ENCODE peak calls at places on chromosomes 13 and 19, in ten cellular contexts. One of them, this sample, is unnamed.

GRCh38 chr13:103772576-103772975 is 706.4 kb upstream of the SLC10A2 start:
- DNase-seq in foreskin keratinocyte: no peak
- DNase-seq in WTC11: peak
- DNase-seq in ascending aorta: no peak
- DNase-seq in BJ: no peak
- DNase-seq in BE2C: no peak
- DNase-seq in HCT116: no peak
- DNase-seq in endothelial cell: no peak
- DNase-seq in stomach: no peak
- DNase-seq in activated B cell treated with CpG ODN at 0.5 μM for 24 hours: no peak
- DNase-seq in this sample: no peak

GRCh38 chr13:83355042-83355441 is 527.2 kb downstream of the SLITRK1 start:
- DNase-seq in BJ: no peak
- DNase-seq in activated B cell treated with CpG ODN at 0.5 μM for 24 hours: no peak
- DNase-seq in HCT116: no peak
- DNase-seq in WTC11: no peak
- DNase-seq in stomach: no peak
- DNase-seq in endothelial cell: no peak
- DNase-seq in BE2C: no peak
- DNase-seq in ascending aorta: no peak
- DNase-seq in foreskin keratinocyte: no peak
- DNase-seq in this sample: no peak

GRCh38 chr13:23889598-23890224 is 511 bp upstream of the MIPEP start:
- DNase-seq in endothelial cell: no peak
- DNase-seq in BJ: no peak
- DNase-seq in WTC11: no peak
- DNase-seq in BE2C: no peak
- DNase-seq in foreskin keratinocyte: no peak
- DNase-seq in stomach: no peak
- DNase-seq in ascending aorta: no peak
- DNase-seq in HCT116: no peak
- DNase-seq in activated B cell treated with CpG ODN at 0.5 μM for 24 hours: no peak
- DNase-seq in this sample: no peak

GRCh38 chr13:106034201-106034600 is 501.3 kb downstream of the EFNB2 start:
- DNase-seq in foreskin keratinocyte: peak
- DNase-seq in BJ: no peak
- DNase-seq in BE2C: no peak
- DNase-seq in ascending aorta: no peak
- DNase-seq in WTC11: no peak
- DNase-seq in HCT116: no peak
- DNase-seq in stomach: no peak
- DNase-seq in activated B cell treated with CpG ODN at 0.5 μM for 24 hours: no peak
- DNase-seq in endothelial cell: no peak
- DNase-seq in this sample: no peak

GRCh38 chr13:113192902-113193301 is 15.6 kb downstream of the PCID2 start:
- DNase-seq in ascending aorta: no peak
- DNase-seq in BJ: peak
- DNase-seq in HCT116: no peak
- DNase-seq in endothelial cell: no peak
- DNase-seq in BE2C: no peak
- DNase-seq in foreskin keratinocyte: peak
- DNase-seq in activated B cell treated with CpG ODN at 0.5 μM for 24 hours: no peak
- DNase-seq in WTC11: no peak
- DNase-seq in stomach: no peak
- DNase-seq in this sample: no peak

GRCh38 chr19:46478356-46478986 is 7.1 kb upstream of the PNMA8A start:
- DNase-seq in ascending aorta: no peak
- DNase-seq in foreskin keratinocyte: no peak
- DNase-seq in stomach: no peak
- DNase-seq in endothelial cell: no peak
- DNase-seq in activated B cell treated with CpG ODN at 0.5 μM for 24 hours: no peak
- DNase-seq in WTC11: peak
- DNase-seq in BJ: no peak
- DNase-seq in HCT116: no peak
- DNase-seq in BE2C: no peak
- DNase-seq in this sample: no peak

GRCh38 chr13:48320396-48320790 is 16.8 kb downstream of the RB1 start:
- DNase-seq in BJ: no peak
- DNase-seq in ascending aorta: no peak
- DNase-seq in foreskin keratinocyte: no peak
- DNase-seq in activated B cell treated with CpG ODN at 0.5 μM for 24 hours: no peak
- DNase-seq in BE2C: no peak
- DNase-seq in endothelial cell: no peak
- DNase-seq in HCT116: no peak
- DNase-seq in WTC11: no peak
- DNase-seq in stomach: no peak
- DNase-seq in this sample: no peak

GRCh38 chr19:30228726-30229523 is 143.3 kb upstream of the ZNF536 start:
- DNase-seq in foreskin keratinocyte: no peak
- DNase-seq in BE2C: peak
- DNase-seq in endothelial cell: peak
- DNase-seq in BJ: no peak
- DNase-seq in ascending aorta: no peak
- DNase-seq in activated B cell treated with CpG ODN at 0.5 μM for 24 hours: no peak
- DNase-seq in WTC11: no peak
- DNase-seq in HCT116: no peak
- DNase-seq in stomach: no peak
- DNase-seq in this sample: no peak

GRCh38 chr19:2666344-2666994 is 36.0 kb downstream of the GNG7 start:
- DNase-seq in WTC11: no peak
- DNase-seq in endothelial cell: no peak
- DNase-seq in HCT116: no peak
- DNase-seq in activated B cell treated with CpG ODN at 0.5 μM for 24 hours: no peak
- DNase-seq in BJ: no peak
- DNase-seq in foreskin keratinocyte: no peak
- DNase-seq in stomach: no peak
- DNase-seq in ascending aorta: no peak
- DNase-seq in BE2C: no peak
- DNase-seq in this sample: no peak

GRCh38 chr19:2665103-2665502 is 37.4 kb downstream of the GNG7 start:
- DNase-seq in endothelial cell: no peak
- DNase-seq in BJ: no peak
- DNase-seq in foreskin keratinocyte: no peak
- DNase-seq in activated B cell treated with CpG ODN at 0.5 μM for 24 hours: no peak
- DNase-seq in HCT116: no peak
- DNase-seq in stomach: no peak
- DNase-seq in WTC11: no peak
- DNase-seq in ascending aorta: no peak
- DNase-seq in BE2C: no peak
- DNase-seq in this sample: no peak

GRCh38 chr19:2663920-2664571 is 38.4 kb downstream of the GNG7 start:
- DNase-seq in BJ: no peak
- DNase-seq in BE2C: no peak
- DNase-seq in stomach: peak
- DNase-seq in HCT116: no peak
- DNase-seq in WTC11: no peak
- DNase-seq in endothelial cell: no peak
- DNase-seq in ascending aorta: no peak
- DNase-seq in activated B cell treated with CpG ODN at 0.5 μM for 24 hours: peak
- DNase-seq in foreskin keratinocyte: no peak
- DNase-seq in this sample: no peak

GRCh38 chr19:2659856-2660432 is 42.5 kb downstream of the GNG7 start:
- DNase-seq in stomach: no peak
- DNase-seq in BE2C: no peak
- DNase-seq in foreskin keratinocyte: no peak
- DNase-seq in activated B cell treated with CpG ODN at 0.5 μM for 24 hours: no peak
- DNase-seq in ascending aorta: no peak
- DNase-seq in BJ: no peak
- DNase-seq in HCT116: no peak
- DNase-seq in endothelial cell: no peak
- DNase-seq in WTC11: no peak
- DNase-seq in this sample: no peak

DNA sequence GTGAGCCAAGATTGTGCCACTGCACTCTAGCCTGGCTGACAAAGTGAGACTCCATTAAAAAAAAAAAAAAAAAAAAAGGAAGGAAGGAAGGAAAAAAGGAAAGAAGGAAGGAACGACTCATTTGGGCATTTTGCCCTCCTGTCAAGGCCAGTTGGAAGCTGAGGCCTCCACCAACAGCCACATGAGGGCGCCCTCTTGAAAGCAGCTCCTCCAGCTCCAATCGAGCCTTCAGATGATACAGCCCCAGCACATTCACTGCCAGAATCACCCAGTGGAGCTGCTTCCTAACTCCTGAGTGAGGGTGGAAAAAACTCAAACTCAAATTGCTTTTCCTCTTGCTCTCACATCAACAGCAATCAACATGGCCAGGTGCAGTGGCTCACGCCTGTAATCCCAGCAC is 40.9 kb downstream of the GNG7 start:
- DNase-seq in foreskin keratinocyte: no peak
- DNase-seq in activated B cell treated with CpG ODN at 0.5 μM for 24 hours: no peak
- DNase-seq in endothelial cell: no peak
- DNase-seq in HCT116: peak
- DNase-seq in ascending aorta: no peak
- DNase-seq in BE2C: peak
- DNase-seq in WTC11: peak
- DNase-seq in stomach: no peak
- DNase-seq in BJ: no peak
- DNase-seq in this sample: no peak
- TF ChIP-seq CTCF in foreskin keratinocyte: peak
- TF ChIP-seq CTCF in activated B cell treated with CpG ODN at 0.5 μM for 24 hours: no peak
- TF ChIP-seq CTCF in endothelial cell: no peak
- TF ChIP-seq CTCF in HCT116: peak
- TF ChIP-seq CTCF in ascending aorta: no peak
- TF ChIP-seq CTCF in BE2C: peak
- TF ChIP-seq CTCF in WTC11: no peak
- TF ChIP-seq CTCF in stomach: no peak
- TF ChIP-seq CTCF in BJ: no peak
- TF ChIP-seq CTCF in this sample: no peak

DNA sequence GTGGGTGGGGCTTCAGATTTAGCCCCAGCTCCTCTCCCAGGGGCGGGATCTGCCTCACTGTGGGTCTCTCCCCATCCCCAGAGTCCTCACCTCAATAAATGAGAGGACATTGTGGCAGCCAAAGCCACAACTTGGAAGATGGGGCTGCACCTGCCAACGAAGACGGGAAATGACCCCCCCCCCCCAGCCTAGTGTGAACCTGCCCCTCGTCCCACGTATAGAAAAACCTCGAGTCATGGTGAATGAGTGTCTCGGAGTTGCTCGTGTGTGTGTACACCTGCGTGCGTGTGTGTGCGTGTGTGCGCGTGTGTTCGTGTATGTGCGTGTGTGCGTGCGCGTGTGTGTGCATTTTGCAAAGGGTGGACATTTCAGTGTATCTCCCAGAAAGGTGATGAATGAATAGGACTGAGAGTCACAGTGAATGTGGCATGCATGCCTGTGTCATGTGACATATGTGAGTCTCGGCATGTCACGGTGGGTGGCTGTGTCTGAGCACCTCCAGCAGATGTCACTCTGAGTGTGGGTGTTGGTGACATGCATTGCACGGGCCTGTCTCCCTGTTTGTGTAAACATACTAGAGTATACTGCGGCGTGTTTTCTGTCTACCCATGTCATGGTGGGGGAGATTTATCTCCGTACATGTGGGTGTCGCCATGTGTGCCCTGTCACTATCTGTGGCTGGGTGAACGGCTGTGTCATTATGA is 1.5 kb upstream of the TRAPPC5 start:
- DNase-seq in HCT116: no peak
- DNase-seq in foreskin keratinocyte: no peak
- DNase-seq in endothelial cell: no peak
- DNase-seq in BE2C: peak
- DNase-seq in activated B cell treated with CpG ODN at 0.5 μM for 24 hours: peak
- DNase-seq in stomach: no peak
- DNase-seq in WTC11: no peak
- DNase-seq in ascending aorta: no peak
- DNase-seq in BJ: no peak
- DNase-seq in this sample: no peak
- TF ChIP-seq CTCF in HCT116: peak
- TF ChIP-seq CTCF in foreskin keratinocyte: no peak
- TF ChIP-seq CTCF in endothelial cell: no peak
- TF ChIP-seq CTCF in BE2C: peak
- TF ChIP-seq CTCF in activated B cell treated with CpG ODN at 0.5 μM for 24 hours: no peak
- TF ChIP-seq CTCF in stomach: no peak
- TF ChIP-seq CTCF in WTC11: no peak
- TF ChIP-seq CTCF in ascending aorta: no peak
- TF ChIP-seq CTCF in BJ: no peak
- TF ChIP-seq CTCF in this sample: no peak

GRCh38 chr19:38587562-38587961 is 30.2 kb downstream of the MAP4K1 start:
- DNase-seq in foreskin keratinocyte: no peak
- DNase-seq in stomach: no peak
- DNase-seq in WTC11: no peak
- DNase-seq in BJ: no peak
- DNase-seq in ascending aorta: no peak
- DNase-seq in activated B cell treated with CpG ODN at 0.5 μM for 24 hours: no peak
- DNase-seq in BE2C: no peak
- DNase-seq in endothelial cell: no peak
- DNase-seq in HCT116: no peak
- DNase-seq in this sample: no peak

GRCh38 chr19:38588041-38588440 is 29.7 kb downstream of the MAP4K1 start:
- DNase-seq in WTC11: no peak
- DNase-seq in foreskin keratinocyte: no peak
- DNase-seq in stomach: no peak
- DNase-seq in BJ: no peak
- DNase-seq in BE2C: no peak
- DNase-seq in ascending aorta: no peak
- DNase-seq in HCT116: no peak
- DNase-seq in activated B cell treated with CpG ODN at 0.5 μM for 24 hours: no peak
- DNase-seq in endothelial cell: no peak
- DNase-seq in this sample: no peak

GRCh38 chr19:38596057-38596981 is 21.4 kb downstream of the MAP4K1 start:
- DNase-seq in BJ: no peak
- DNase-seq in endothelial cell: peak
- DNase-seq in WTC11: peak
- DNase-seq in ascending aorta: no peak
- DNase-seq in HCT116: peak
- DNase-seq in stomach: peak
- DNase-seq in activated B cell treated with CpG ODN at 0.5 μM for 24 hours: no peak
- DNase-seq in foreskin keratinocyte: peak
- DNase-seq in BE2C: peak
- DNase-seq in this sample: no peak

GRCh38 chr19:38597075-38597474 is 20.7 kb downstream of the MAP4K1 start:
- DNase-seq in foreskin keratinocyte: no peak
- DNase-seq in activated B cell treated with CpG ODN at 0.5 μM for 24 hours: no peak
- DNase-seq in BE2C: no peak
- DNase-seq in ascending aorta: no peak
- DNase-seq in endothelial cell: peak
- DNase-seq in HCT116: no peak
- DNase-seq in BJ: no peak
- DNase-seq in WTC11: peak
- DNase-seq in stomach: no peak
- DNase-seq in this sample: no peak

DNA sequence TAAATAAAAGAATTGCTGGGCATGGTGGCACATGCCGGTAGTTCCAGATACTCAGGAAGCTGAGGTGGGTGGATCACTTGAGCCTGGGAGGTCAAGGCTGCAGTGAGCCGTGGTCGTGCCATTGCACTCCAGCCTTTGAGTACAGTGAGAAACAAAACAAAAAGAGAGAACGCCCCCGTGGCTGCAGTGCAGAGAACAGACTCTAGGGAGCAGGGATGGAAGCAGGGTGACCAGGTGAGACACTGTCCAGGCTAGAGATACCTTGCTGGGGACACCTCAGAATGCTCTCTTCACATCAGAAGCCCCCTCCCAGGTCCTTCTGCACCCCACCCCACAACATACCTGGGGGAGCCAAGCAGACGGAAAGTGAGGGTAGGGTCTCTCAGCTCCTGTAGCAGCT is 24.8 kb downstream of the MAP4K1 start:
- DNase-seq in foreskin keratinocyte: no peak
- DNase-seq in WTC11: peak
- DNase-seq in endothelial cell: no peak
- DNase-seq in HCT116: no peak
- DNase-seq in stomach: no peak
- DNase-seq in activated B cell treated with CpG ODN at 0.5 μM for 24 hours: no peak
- DNase-seq in BE2C: no peak
- DNase-seq in BJ: no peak
- DNase-seq in ascending aorta: no peak
- DNase-seq in this sample: no peak
- TF ChIP-seq CTCF in foreskin keratinocyte: no peak
- TF ChIP-seq CTCF in WTC11: no peak
- TF ChIP-seq CTCF in endothelial cell: peak
- TF ChIP-seq CTCF in HCT116: peak
- TF ChIP-seq CTCF in stomach: no peak
- TF ChIP-seq CTCF in activated B cell treated with CpG ODN at 0.5 μM for 24 hours: no peak
- TF ChIP-seq CTCF in BE2C: no peak
- TF ChIP-seq CTCF in BJ: no peak
- TF ChIP-seq CTCF in ascending aorta: no peak
- TF ChIP-seq CTCF in this sample: no peak

GRCh38 chr13:109135018-109135417 is 505.6 kb downstream of the MYO16 start:
- DNase-seq in endothelial cell: no peak
- DNase-seq in ascending aorta: no peak
- DNase-seq in activated B cell treated with CpG ODN at 0.5 μM for 24 hours: no peak
- DNase-seq in HCT116: no peak
- DNase-seq in BJ: no peak
- DNase-seq in WTC11: no peak
- DNase-seq in stomach: no peak
- DNase-seq in BE2C: no peak
- DNase-seq in foreskin keratinocyte: no peak
- DNase-seq in this sample: no peak
- TF ChIP-seq CTCF in endothelial cell: no peak
- TF ChIP-seq CTCF in ascending aorta: no peak
- TF ChIP-seq CTCF in activated B cell treated with CpG ODN at 0.5 μM for 24 hours: no peak
- TF ChIP-seq CTCF in HCT116: peak
- TF ChIP-seq CTCF in BJ: no peak
- TF ChIP-seq CTCF in WTC11: no peak
- TF ChIP-seq CTCF in stomach: no peak
- TF ChIP-seq CTCF in BE2C: peak
- TF ChIP-seq CTCF in foreskin keratinocyte: peak
- TF ChIP-seq CTCF in this sample: peak

This sample was measured in AG04449.